ENCODE peak calls at places on chromosomes 5 and 9, in four cellular contexts. P is activated CD4-positive, alpha-beta T cell treated with anti-CD3 and anti-CD28 coated beads for 1 hour; X is NCI-H1092; A is nephron progenitor cell. Z is an unnamed sample.

GRCh38 chr9:123349691-123350480 is 6.1 kb upstream of the CRB2 start:
- DNase-seq in P (peak; percentile 50), X (peak; percentile 51), A (peak; percentile 80), Z (peak; percentile 48)

GRCh38 chr5:141121563-141121962 is at the start of gene PCDHB4:
- DNase-seq in P (no peak), X (no peak), A (no peak), Z (no peak)

GRCh38 chr9:16542290-16542689 is 328.2 kb downstream of the BNC2 start:
- DNase-seq in P (no peak), X (no peak), A (no peak), Z (no peak)

GRCh38 chr5:145984072-145984471 is 47.7 kb downstream of the SH3RF2 start:
- DNase-seq in P (no peak), X (no peak), A (no peak), Z (no peak)

GRCh38 chr5:141521244-141521781 is 32.4 kb downstream of the PCDHGC5 start:
- DNase-seq in P (no peak), X (no peak), A (no peak), Z (peak; percentile 94)

GRCh38 chr9:94922098-94922607 is 195.7 kb downstream of the AOPEP start:
- DNase-seq in P (no peak), X (no peak), A (no peak), Z (peak; percentile 45)

GRCh38 chr5:142015781-142016533 is 3.1 kb upstream of the GNPDA1 start:
- DNase-seq in P (peak; percentile 22), X (no peak), A (no peak), Z (peak; percentile 28)

GRCh38 chr5:132483661-132484385 is 6.8 kb downstream of the IRF1 start:
- DNase-seq in P (peak; percentile 8), X (no peak), A (no peak), Z (no peak)

GRCh38 chr5:173910215-173910614 is 22.1 kb downstream of the CPEB4 start:
- DNase-seq in P (no peak), X (no peak), A (no peak), Z (no peak)

GRCh38 chr5:34854459-34855174 is 15.7 kb downstream of the TTC23L start:
- DNase-seq in P (no peak), X (peak; percentile 84), A (no peak), Z (no peak)

GRCh38 chr9:88574993-88575392 is 40.0 kb downstream of the NXNL2 start:
- DNase-seq in P (no peak), X (no peak), A (no peak), Z (no peak)

GRCh38 chr9:132745911-132746709 is 75.8 kb downstream of the GTF3C4 start:
- DNase-seq in P (no peak), X (no peak), A (no peak), Z (no peak)

GRCh38 chr5:68454766-68455165 is 239.2 kb downstream of the PIK3R1 start:
- DNase-seq in P (no peak), X (no peak), A (no peak), Z (no peak)

GRCh38 chr5:143376911-143377838 is 26.3 kb downstream of the NR3C1 start:
- DNase-seq in P (no peak), X (no peak), A (no peak), Z (peak; percentile 86)

GRCh38 chr9:127950513-127951210 is 13.0 kb upstream of the DPM2 start:
- DNase-seq in P (no peak), X (no peak), A (no peak), Z (no peak)

GRCh38 chr5:176360894-176361436 is 599 bp downstream of the KIAA1191 start:
- DNase-seq in P (no peak), X (no peak), A (no peak), Z (no peak)

GRCh38 chr5:32443145-32443540 is 1.4 kb downstream of the ZFR start:
- DNase-seq in P (no peak), X (no peak), A (no peak), Z (no peak)

GRCh38 chr9:97895695-97896332 is 26.5 kb downstream of the TRMO start:
- DNase-seq in P (no peak), X (no peak), A (peak; percentile 8), Z (peak; percentile 48)

GRCh38 chr9:88694625-88695024 is 159.6 kb downstream of the NXNL2 start:
- DNase-seq in P (no peak), X (no peak), A (no peak), Z (no peak)

GRCh38 chr5:57488308-57488955 is 5.8 kb upstream of the ACTBL2 start:
- DNase-seq in P (no peak), X (no peak), A (no peak), Z (peak; percentile 58)

GRCh38 chr5:173290477-173291131 is 37.6 kb downstream of the STC2 start:
- DNase-seq in P (no peak), X (no peak), A (no peak), Z (no peak)

GRCh38 chr5:167934561-167934971 is 356.9 kb upstream of the WWC1 start:
- DNase-seq in P (no peak), X (no peak), A (no peak), Z (no peak)

GRCh38 chr5:150505041-150505511 is 2.9 kb upstream of the NDST1 start:
- DNase-seq in P (no peak), X (no peak), A (no peak), Z (no peak)

GRCh38 chr5:168947212-168947868 is 353.6 kb downstream of the SLIT3 start:
- DNase-seq in P (no peak), X (peak; percentile 13), A (peak; percentile 75), Z (peak; percentile 21)

GRCh38 chr5:107215581-107215980 is 455.2 kb downstream of the EFNA5 start:
- DNase-seq in P (no peak), X (no peak), A (no peak), Z (no peak)

GRCh38 chr5:57172466-57172961 is 1.3 kb upstream of the GPBP1 start:
- DNase-seq in P (no peak), X (no peak), A (no peak), Z (no peak)

GRCh38 chr9:136016221-136016881 is 55.2 kb upstream of the UBAC1 start:
- DNase-seq in P (no peak), X (no peak), A (no peak), Z (no peak)

GRCh38 chr5:154267516-154267915 is 77.0 kb downstream of the GALNT10 start:
- DNase-seq in P (no peak), X (no peak), A (no peak), Z (no peak)

GRCh38 chr9:134469041-134469875 is 143.0 kb downstream of the RXRA start:
- DNase-seq in P (no peak), X (no peak), A (no peak), Z (no peak)

GRCh38 chr5:14574891-14575496 is 6.6 kb upstream of the OTULINL start:
- DNase-seq in P (no peak), X (peak; percentile 51), A (no peak), Z (no peak)

GRCh38 chr9:32723801-32724200 is 59.5 kb upstream of the TMEM215 start:
- DNase-seq in P (no peak), X (no peak), A (no peak), Z (no peak)

GRCh38 chr5:16992006-16992405 is 55.9 kb upstream of the MYO10 start:
- DNase-seq in P (no peak), X (no peak), A (no peak), Z (no peak)

GRCh38 chr9:15115041-15115440 is 192.0 kb downstream of the TTC39B start:
- DNase-seq in P (no peak), X (no peak), A (no peak), Z (no peak)

GRCh38 chr9:107675476-107676264 is 186.1 kb upstream of the KLF4 start:
- DNase-seq in P (no peak), X (no peak), A (no peak), Z (no peak)

GRCh38 chr5:74063821-74064598 is 438.0 kb downstream of the ARHGEF28 start:
- DNase-seq in P (no peak), X (no peak), A (no peak), Z (peak; percentile 19)

GRCh38 chr5:64612349-64612961 is 77.8 kb upstream of the SHISAL2B start:
- DNase-seq in P (no peak), X (no peak), A (peak; percentile 44), Z (peak; percentile 36)

GRCh38 chr5:91365498-91365897 is 17.6 kb downstream of the ARRDC3 start:
- DNase-seq in P (no peak), X (no peak), A (no peak), Z (no peak)

GRCh38 chr9:134318481-134318891 is 7.8 kb upstream of the RXRA start:
- DNase-seq in P (no peak), X (no peak), A (peak; percentile 1), Z (no peak)